ENCODE peak calls at places on chromosomes 13 and 19, in seven cellular contexts. One of them, this sample, is unnamed.

GRCh38 chr19:34985249-34986022 is 14.7 kb upstream of the GRAMD1A start:
- DNase-seq in NCI-H510A treated with DMSO at 0.1 percent for 48 hours: no peak
- DNase-seq in amniotic stem cell: no peak
- DNase-seq in hypothalamus: no peak
- DNase-seq in activated CD4-positive, alpha-beta T cell treated with anti-CD3 and anti-CD28 coated beads, Interleukin-2, amount 10 ng/mL, durations not matched to agents 7 days and 5 days: peak
- DNase-seq in stimulated activated CD8-positive, alpha-beta memory T cell treated with anti-CD3 and anti-CD28 coated beads, Interleukin-12 subunit alpha, Interleukin-12 subunit beta, amount 100 ng/mL, for 4 hours: no peak
- DNase-seq in adrenal gland: no peak
- DNase-seq in this sample: peak

GRCh38 chr19:10654610-10655456 is 687 bp downstream of the ILF3 start:
- DNase-seq in adrenal gland: peak
- DNase-seq in stimulated activated CD8-positive, alpha-beta memory T cell treated with anti-CD3 and anti-CD28 coated beads, Interleukin-12 subunit alpha, Interleukin-12 subunit beta, amount 100 ng/mL, for 4 hours: peak
- DNase-seq in hypothalamus: peak
- DNase-seq in amniotic stem cell: no peak
- DNase-seq in NCI-H510A treated with DMSO at 0.1 percent for 48 hours: peak
- DNase-seq in activated CD4-positive, alpha-beta T cell treated with anti-CD3 and anti-CD28 coated beads, Interleukin-2, amount 10 ng/mL, durations not matched to agents 7 days and 5 days: peak
- DNase-seq in this sample: peak

GRCh38 chr13:46479286-46479685 is 73.7 kb upstream of the LRCH1 start:
- DNase-seq in stimulated activated CD8-positive, alpha-beta memory T cell treated with anti-CD3 and anti-CD28 coated beads, Interleukin-12 subunit alpha, Interleukin-12 subunit beta, amount 100 ng/mL, for 4 hours: no peak
- DNase-seq in hypothalamus: no peak
- DNase-seq in activated CD4-positive, alpha-beta T cell treated with anti-CD3 and anti-CD28 coated beads, Interleukin-2, amount 10 ng/mL, durations not matched to agents 7 days and 5 days: no peak
- DNase-seq in NCI-H510A treated with DMSO at 0.1 percent for 48 hours: no peak
- DNase-seq in adrenal gland: no peak
- DNase-seq in amniotic stem cell: no peak
- DNase-seq in this sample: no peak

GRCh38 chr13:74675185-74675584 is 541.0 kb upstream of the KLF12 start:
- DNase-seq in amniotic stem cell: no peak
- DNase-seq in activated CD4-positive, alpha-beta T cell treated with anti-CD3 and anti-CD28 coated beads, Interleukin-2, amount 10 ng/mL, durations not matched to agents 7 days and 5 days: no peak
- DNase-seq in stimulated activated CD8-positive, alpha-beta memory T cell treated with anti-CD3 and anti-CD28 coated beads, Interleukin-12 subunit alpha, Interleukin-12 subunit beta, amount 100 ng/mL, for 4 hours: no peak
- DNase-seq in adrenal gland: no peak
- DNase-seq in NCI-H510A treated with DMSO at 0.1 percent for 48 hours: no peak
- DNase-seq in hypothalamus: no peak
- DNase-seq in this sample: no peak

GRCh38 chr19:49642488-49643035 is 553 bp downstream of the SCAF1 start:
- DNase-seq in NCI-H510A treated with DMSO at 0.1 percent for 48 hours: no peak
- DNase-seq in amniotic stem cell: no peak
- DNase-seq in adrenal gland: no peak
- DNase-seq in stimulated activated CD8-positive, alpha-beta memory T cell treated with anti-CD3 and anti-CD28 coated beads, Interleukin-12 subunit alpha, Interleukin-12 subunit beta, amount 100 ng/mL, for 4 hours: no peak
- DNase-seq in hypothalamus: no peak
- DNase-seq in activated CD4-positive, alpha-beta T cell treated with anti-CD3 and anti-CD28 coated beads, Interleukin-2, amount 10 ng/mL, durations not matched to agents 7 days and 5 days: no peak
- DNase-seq in this sample: peak

GRCh38 chr13:45162194-45162593 is 38.7 kb downstream of the KCTD4 start:
- DNase-seq in NCI-H510A treated with DMSO at 0.1 percent for 48 hours: no peak
- DNase-seq in stimulated activated CD8-positive, alpha-beta memory T cell treated with anti-CD3 and anti-CD28 coated beads, Interleukin-12 subunit alpha, Interleukin-12 subunit beta, amount 100 ng/mL, for 4 hours: no peak
- DNase-seq in amniotic stem cell: no peak
- DNase-seq in hypothalamus: no peak
- DNase-seq in adrenal gland: no peak
- DNase-seq in activated CD4-positive, alpha-beta T cell treated with anti-CD3 and anti-CD28 coated beads, Interleukin-2, amount 10 ng/mL, durations not matched to agents 7 days and 5 days: no peak
- DNase-seq in this sample: no peak

GRCh38 chr13:21040120-21040834 is 21.1 kb downstream of the LATS2 start:
- DNase-seq in adrenal gland: no peak
- DNase-seq in stimulated activated CD8-positive, alpha-beta memory T cell treated with anti-CD3 and anti-CD28 coated beads, Interleukin-12 subunit alpha, Interleukin-12 subunit beta, amount 100 ng/mL, for 4 hours: no peak
- DNase-seq in amniotic stem cell: no peak
- DNase-seq in hypothalamus: no peak
- DNase-seq in activated CD4-positive, alpha-beta T cell treated with anti-CD3 and anti-CD28 coated beads, Interleukin-2, amount 10 ng/mL, durations not matched to agents 7 days and 5 days: no peak
- DNase-seq in NCI-H510A treated with DMSO at 0.1 percent for 48 hours: no peak
- DNase-seq in this sample: no peak

GRCh38 chr19:3186377-3186688 is 603 bp downstream of the NCLN start:
- DNase-seq in activated CD4-positive, alpha-beta T cell treated with anti-CD3 and anti-CD28 coated beads, Interleukin-2, amount 10 ng/mL, durations not matched to agents 7 days and 5 days: peak
- DNase-seq in hypothalamus: no peak
- DNase-seq in NCI-H510A treated with DMSO at 0.1 percent for 48 hours: no peak
- DNase-seq in adrenal gland: no peak
- DNase-seq in stimulated activated CD8-positive, alpha-beta memory T cell treated with anti-CD3 and anti-CD28 coated beads, Interleukin-12 subunit alpha, Interleukin-12 subunit beta, amount 100 ng/mL, for 4 hours: no peak
- DNase-seq in amniotic stem cell: no peak
- DNase-seq in this sample: peak

GRCh38 chr13:110826861-110827672 is 87.8 kb downstream of the ANKRD10 start:
- DNase-seq in NCI-H510A treated with DMSO at 0.1 percent for 48 hours: no peak
- DNase-seq in stimulated activated CD8-positive, alpha-beta memory T cell treated with anti-CD3 and anti-CD28 coated beads, Interleukin-12 subunit alpha, Interleukin-12 subunit beta, amount 100 ng/mL, for 4 hours: no peak
- DNase-seq in amniotic stem cell: no peak
- DNase-seq in activated CD4-positive, alpha-beta T cell treated with anti-CD3 and anti-CD28 coated beads, Interleukin-2, amount 10 ng/mL, durations not matched to agents 7 days and 5 days: no peak
- DNase-seq in adrenal gland: peak
- DNase-seq in hypothalamus: peak
- DNase-seq in this sample: no peak

GRCh38 chr19:53388168-53388567 is 6.8 kb upstream of the ZNF765 start:
- DNase-seq in NCI-H510A treated with DMSO at 0.1 percent for 48 hours: no peak
- DNase-seq in stimulated activated CD8-positive, alpha-beta memory T cell treated with anti-CD3 and anti-CD28 coated beads, Interleukin-12 subunit alpha, Interleukin-12 subunit beta, amount 100 ng/mL, for 4 hours: no peak
- DNase-seq in adrenal gland: no peak
- DNase-seq in activated CD4-positive, alpha-beta T cell treated with anti-CD3 and anti-CD28 coated beads, Interleukin-2, amount 10 ng/mL, durations not matched to agents 7 days and 5 days: no peak
- DNase-seq in amniotic stem cell: no peak
- DNase-seq in hypothalamus: no peak
- DNase-seq in this sample: no peak

GRCh38 chr13:30423891-30424290 is 1.6 kb downstream of the UBE2L5 start:
- DNase-seq in NCI-H510A treated with DMSO at 0.1 percent for 48 hours: no peak
- DNase-seq in hypothalamus: no peak
- DNase-seq in stimulated activated CD8-positive, alpha-beta memory T cell treated with anti-CD3 and anti-CD28 coated beads, Interleukin-12 subunit alpha, Interleukin-12 subunit beta, amount 100 ng/mL, for 4 hours: no peak
- DNase-seq in amniotic stem cell: no peak
- DNase-seq in adrenal gland: no peak
- DNase-seq in activated CD4-positive, alpha-beta T cell treated with anti-CD3 and anti-CD28 coated beads, Interleukin-2, amount 10 ng/mL, durations not matched to agents 7 days and 5 days: no peak
- DNase-seq in this sample: no peak

GRCh38 chr19:17404015-17404414 is 1.4 kb downstream of the BST2 start:
- DNase-seq in activated CD4-positive, alpha-beta T cell treated with anti-CD3 and anti-CD28 coated beads, Interleukin-2, amount 10 ng/mL, durations not matched to agents 7 days and 5 days: no peak
- DNase-seq in amniotic stem cell: no peak
- DNase-seq in hypothalamus: no peak
- DNase-seq in NCI-H510A treated with DMSO at 0.1 percent for 48 hours: no peak
- DNase-seq in stimulated activated CD8-positive, alpha-beta memory T cell treated with anti-CD3 and anti-CD28 coated beads, Interleukin-12 subunit alpha, Interleukin-12 subunit beta, amount 100 ng/mL, for 4 hours: no peak
- DNase-seq in adrenal gland: peak
- DNase-seq in this sample: no peak

GRCh38 chr19:5259750-5260149 is 80.9 kb downstream of the PTPRS start:
- DNase-seq in activated CD4-positive, alpha-beta T cell treated with anti-CD3 and anti-CD28 coated beads, Interleukin-2, amount 10 ng/mL, durations not matched to agents 7 days and 5 days: no peak
- DNase-seq in NCI-H510A treated with DMSO at 0.1 percent for 48 hours: no peak
- DNase-seq in stimulated activated CD8-positive, alpha-beta memory T cell treated with anti-CD3 and anti-CD28 coated beads, Interleukin-12 subunit alpha, Interleukin-12 subunit beta, amount 100 ng/mL, for 4 hours: no peak
- DNase-seq in adrenal gland: no peak
- DNase-seq in hypothalamus: no peak
- DNase-seq in amniotic stem cell: no peak
- DNase-seq in this sample: no peak

GRCh38 chr13:33183431-33184130 is 102.0 kb downstream of the STARD13 start:
- DNase-seq in activated CD4-positive, alpha-beta T cell treated with anti-CD3 and anti-CD28 coated beads, Interleukin-2, amount 10 ng/mL, durations not matched to agents 7 days and 5 days: no peak
- DNase-seq in NCI-H510A treated with DMSO at 0.1 percent for 48 hours: no peak
- DNase-seq in hypothalamus: no peak
- DNase-seq in adrenal gland: no peak
- DNase-seq in stimulated activated CD8-positive, alpha-beta memory T cell treated with anti-CD3 and anti-CD28 coated beads, Interleukin-12 subunit alpha, Interleukin-12 subunit beta, amount 100 ng/mL, for 4 hours: no peak
- DNase-seq in amniotic stem cell: no peak
- DNase-seq in this sample: no peak

GRCh38 chr19:49340069-49340864 is 5.1 kb downstream of the CD37 start:
- DNase-seq in activated CD4-positive, alpha-beta T cell treated with anti-CD3 and anti-CD28 coated beads, Interleukin-2, amount 10 ng/mL, durations not matched to agents 7 days and 5 days: no peak
- DNase-seq in amniotic stem cell: no peak
- DNase-seq in hypothalamus: no peak
- DNase-seq in adrenal gland: peak
- DNase-seq in stimulated activated CD8-positive, alpha-beta memory T cell treated with anti-CD3 and anti-CD28 coated beads, Interleukin-12 subunit alpha, Interleukin-12 subunit beta, amount 100 ng/mL, for 4 hours: no peak
- DNase-seq in NCI-H510A treated with DMSO at 0.1 percent for 48 hours: no peak
- DNase-seq in this sample: peak

GRCh38 chr13:58991826-58992477 is 1171.8 kb downstream of the DIAPH3 start:
- DNase-seq in amniotic stem cell: no peak
- DNase-seq in activated CD4-positive, alpha-beta T cell treated with anti-CD3 and anti-CD28 coated beads, Interleukin-2, amount 10 ng/mL, durations not matched to agents 7 days and 5 days: no peak
- DNase-seq in hypothalamus: no peak
- DNase-seq in adrenal gland: no peak
- DNase-seq in NCI-H510A treated with DMSO at 0.1 percent for 48 hours: no peak
- DNase-seq in stimulated activated CD8-positive, alpha-beta memory T cell treated with anti-CD3 and anti-CD28 coated beads, Interleukin-12 subunit alpha, Interleukin-12 subunit beta, amount 100 ng/mL, for 4 hours: no peak
- DNase-seq in this sample: no peak

GRCh38 chr13:102582256-102582655 is 14.5 kb upstream of the TPP2 start:
- DNase-seq in NCI-H510A treated with DMSO at 0.1 percent for 48 hours: no peak
- DNase-seq in activated CD4-positive, alpha-beta T cell treated with anti-CD3 and anti-CD28 coated beads, Interleukin-2, amount 10 ng/mL, durations not matched to agents 7 days and 5 days: no peak
- DNase-seq in amniotic stem cell: no peak
- DNase-seq in stimulated activated CD8-positive, alpha-beta memory T cell treated with anti-CD3 and anti-CD28 coated beads, Interleukin-12 subunit alpha, Interleukin-12 subunit beta, amount 100 ng/mL, for 4 hours: no peak
- DNase-seq in adrenal gland: no peak
- DNase-seq in hypothalamus: no peak
- DNase-seq in this sample: no peak

GRCh38 chr13:96726651-96727050 is 267.6 kb downstream of the OXGR1 start:
- DNase-seq in activated CD4-positive, alpha-beta T cell treated with anti-CD3 and anti-CD28 coated beads, Interleukin-2, amount 10 ng/mL, durations not matched to agents 7 days and 5 days: no peak
- DNase-seq in hypothalamus: no peak
- DNase-seq in stimulated activated CD8-positive, alpha-beta memory T cell treated with anti-CD3 and anti-CD28 coated beads, Interleukin-12 subunit alpha, Interleukin-12 subunit beta, amount 100 ng/mL, for 4 hours: no peak
- DNase-seq in adrenal gland: no peak
- DNase-seq in amniotic stem cell: no peak
- DNase-seq in NCI-H510A treated with DMSO at 0.1 percent for 48 hours: no peak
- DNase-seq in this sample: no peak

GRCh38 chr19:54439174-54439851 is 9.7 kb upstream of the LENG8 start:
- DNase-seq in amniotic stem cell: no peak
- DNase-seq in NCI-H510A treated with DMSO at 0.1 percent for 48 hours: peak
- DNase-seq in hypothalamus: peak
- DNase-seq in stimulated activated CD8-positive, alpha-beta memory T cell treated with anti-CD3 and anti-CD28 coated beads, Interleukin-12 subunit alpha, Interleukin-12 subunit beta, amount 100 ng/mL, for 4 hours: no peak
- DNase-seq in activated CD4-positive, alpha-beta T cell treated with anti-CD3 and anti-CD28 coated beads, Interleukin-2, amount 10 ng/mL, durations not matched to agents 7 days and 5 days: peak
- DNase-seq in adrenal gland: no peak
- DNase-seq in this sample: peak

GRCh38 chr19:40530091-40530901 is 46.4 kb upstream of the SHKBP1 start:
- DNase-seq in amniotic stem cell: no peak
- DNase-seq in activated CD4-positive, alpha-beta T cell treated with anti-CD3 and anti-CD28 coated beads, Interleukin-2, amount 10 ng/mL, durations not matched to agents 7 days and 5 days: peak
- DNase-seq in stimulated activated CD8-positive, alpha-beta memory T cell treated with anti-CD3 and anti-CD28 coated beads, Interleukin-12 subunit alpha, Interleukin-12 subunit beta, amount 100 ng/mL, for 4 hours: no peak
- DNase-seq in hypothalamus: peak
- DNase-seq in adrenal gland: peak
- DNase-seq in NCI-H510A treated with DMSO at 0.1 percent for 48 hours: peak
- DNase-seq in this sample: peak

GRCh38 chr13:112725346-112726017 is 35.6 kb downstream of the ATP11A start:
- DNase-seq in amniotic stem cell: no peak
- DNase-seq in stimulated activated CD8-positive, alpha-beta memory T cell treated with anti-CD3 and anti-CD28 coated beads, Interleukin-12 subunit alpha, Interleukin-12 subunit beta, amount 100 ng/mL, for 4 hours: no peak
- DNase-seq in NCI-H510A treated with DMSO at 0.1 percent for 48 hours: peak
- DNase-seq in hypothalamus: no peak
- DNase-seq in activated CD4-positive, alpha-beta T cell treated with anti-CD3 and anti-CD28 coated beads, Interleukin-2, amount 10 ng/mL, durations not matched to agents 7 days and 5 days: peak
- DNase-seq in adrenal gland: peak
- DNase-seq in this sample: no peak

GRCh38 chr19:39193785-39194184 is 3.0 kb upstream of the NCCRP1 start:
- DNase-seq in stimulated activated CD8-positive, alpha-beta memory T cell treated with anti-CD3 and anti-CD28 coated beads, Interleukin-12 subunit alpha, Interleukin-12 subunit beta, amount 100 ng/mL, for 4 hours: no peak
- DNase-seq in hypothalamus: no peak
- DNase-seq in amniotic stem cell: no peak
- DNase-seq in NCI-H510A treated with DMSO at 0.1 percent for 48 hours: no peak
- DNase-seq in activated CD4-positive, alpha-beta T cell treated with anti-CD3 and anti-CD28 coated beads, Interleukin-2, amount 10 ng/mL, durations not matched to agents 7 days and 5 days: no peak
- DNase-seq in adrenal gland: no peak
- DNase-seq in this sample: no peak

GRCh38 chr19:4089400-4089908 is 22.8 kb upstream of the ZBTB7A start:
- DNase-seq in amniotic stem cell: no peak
- DNase-seq in stimulated activated CD8-positive, alpha-beta memory T cell treated with anti-CD3 and anti-CD28 coated beads, Interleukin-12 subunit alpha, Interleukin-12 subunit beta, amount 100 ng/mL, for 4 hours: peak
- DNase-seq in hypothalamus: no peak
- DNase-seq in activated CD4-positive, alpha-beta T cell treated with anti-CD3 and anti-CD28 coated beads, Interleukin-2, amount 10 ng/mL, durations not matched to agents 7 days and 5 days: peak
- DNase-seq in adrenal gland: no peak
- DNase-seq in NCI-H510A treated with DMSO at 0.1 percent for 48 hours: no peak
- DNase-seq in this sample: no peak

GRCh38 chr19:45779231-45780145 is 2.8 kb downstream of the DMPK start:
- DNase-seq in activated CD4-positive, alpha-beta T cell treated with anti-CD3 and anti-CD28 coated beads, Interleukin-2, amount 10 ng/mL, durations not matched to agents 7 days and 5 days: peak
- DNase-seq in stimulated activated CD8-positive, alpha-beta memory T cell treated with anti-CD3 and anti-CD28 coated beads, Interleukin-12 subunit alpha, Interleukin-12 subunit beta, amount 100 ng/mL, for 4 hours: peak
- DNase-seq in adrenal gland: peak
- DNase-seq in amniotic stem cell: no peak
- DNase-seq in hypothalamus: no peak
- DNase-seq in NCI-H510A treated with DMSO at 0.1 percent for 48 hours: no peak
- DNase-seq in this sample: peak

GRCh38 chr13:81639984-81640582 is 1299.2 kb upstream of the SPRY2 start:
- DNase-seq in amniotic stem cell: no peak
- DNase-seq in adrenal gland: no peak
- DNase-seq in activated CD4-positive, alpha-beta T cell treated with anti-CD3 and anti-CD28 coated beads, Interleukin-2, amount 10 ng/mL, durations not matched to agents 7 days and 5 days: no peak
- DNase-seq in hypothalamus: no peak
- DNase-seq in stimulated activated CD8-positive, alpha-beta memory T cell treated with anti-CD3 and anti-CD28 coated beads, Interleukin-12 subunit alpha, Interleukin-12 subunit beta, amount 100 ng/mL, for 4 hours: no peak
- DNase-seq in NCI-H510A treated with DMSO at 0.1 percent for 48 hours: peak
- DNase-seq in this sample: no peak

GRCh38 chr19:48565090-48565489 is 13.1 kb downstream of the SULT2B1 start:
- DNase-seq in amniotic stem cell: peak
- DNase-seq in activated CD4-positive, alpha-beta T cell treated with anti-CD3 and anti-CD28 coated beads, Interleukin-2, amount 10 ng/mL, durations not matched to agents 7 days and 5 days: no peak
- DNase-seq in hypothalamus: no peak
- DNase-seq in stimulated activated CD8-positive, alpha-beta memory T cell treated with anti-CD3 and anti-CD28 coated beads, Interleukin-12 subunit alpha, Interleukin-12 subunit beta, amount 100 ng/mL, for 4 hours: no peak
- DNase-seq in adrenal gland: no peak
- DNase-seq in NCI-H510A treated with DMSO at 0.1 percent for 48 hours: no peak
- DNase-seq in this sample: no peak

GRCh38 chr19:40756502-40757110 is 5.6 kb downstream of the SNRPA start:
- DNase-seq in NCI-H510A treated with DMSO at 0.1 percent for 48 hours: no peak
- DNase-seq in hypothalamus: no peak
- DNase-seq in activated CD4-positive, alpha-beta T cell treated with anti-CD3 and anti-CD28 coated beads, Interleukin-2, amount 10 ng/mL, durations not matched to agents 7 days and 5 days: no peak
- DNase-seq in amniotic stem cell: no peak
- DNase-seq in adrenal gland: no peak
- DNase-seq in stimulated activated CD8-positive, alpha-beta memory T cell treated with anti-CD3 and anti-CD28 coated beads, Interleukin-12 subunit alpha, Interleukin-12 subunit beta, amount 100 ng/mL, for 4 hours: no peak
- DNase-seq in this sample: no peak

GRCh38 chr19:50486823-50487515 is 10.3 kb upstream of the GARIN5A start:
- DNase-seq in amniotic stem cell: no peak
- DNase-seq in activated CD4-positive, alpha-beta T cell treated with anti-CD3 and anti-CD28 coated beads, Interleukin-2, amount 10 ng/mL, durations not matched to agents 7 days and 5 days: peak
- DNase-seq in adrenal gland: no peak
- DNase-seq in hypothalamus: peak
- DNase-seq in stimulated activated CD8-positive, alpha-beta memory T cell treated with anti-CD3 and anti-CD28 coated beads, Interleukin-12 subunit alpha, Interleukin-12 subunit beta, amount 100 ng/mL, for 4 hours: no peak
- DNase-seq in NCI-H510A treated with DMSO at 0.1 percent for 48 hours: no peak
- DNase-seq in this sample: peak

GRCh38 chr19:6501740-6502648 is at the start of gene TUBB4A:
- DNase-seq in stimulated activated CD8-positive, alpha-beta memory T cell treated with anti-CD3 and anti-CD28 coated beads, Interleukin-12 subunit alpha, Interleukin-12 subunit beta, amount 100 ng/mL, for 4 hours: peak
- DNase-seq in hypothalamus: peak
- DNase-seq in amniotic stem cell: no peak
- DNase-seq in adrenal gland: peak
- DNase-seq in activated CD4-positive, alpha-beta T cell treated with anti-CD3 and anti-CD28 coated beads, Interleukin-2, amount 10 ng/mL, durations not matched to agents 7 days and 5 days: peak
- DNase-seq in NCI-H510A treated with DMSO at 0.1 percent for 48 hours: no peak
- DNase-seq in this sample: no peak

GRCh38 chr19:9836021-9836420 is 903 bp downstream of the PIN1 start:
- DNase-seq in adrenal gland: no peak
- DNase-seq in hypothalamus: no peak
- DNase-seq in NCI-H510A treated with DMSO at 0.1 percent for 48 hours: no peak
- DNase-seq in amniotic stem cell: peak
- DNase-seq in activated CD4-positive, alpha-beta T cell treated with anti-CD3 and anti-CD28 coated beads, Interleukin-2, amount 10 ng/mL, durations not matched to agents 7 days and 5 days: no peak
- DNase-seq in stimulated activated CD8-positive, alpha-beta memory T cell treated with anti-CD3 and anti-CD28 coated beads, Interleukin-12 subunit alpha, Interleukin-12 subunit beta, amount 100 ng/mL, for 4 hours: no peak
- DNase-seq in this sample: peak

GRCh38 chr13:32530841-32531253 is 7.7 kb downstream of the N4BP2L2 start:
- DNase-seq in amniotic stem cell: peak
- DNase-seq in activated CD4-positive, alpha-beta T cell treated with anti-CD3 and anti-CD28 coated beads, Interleukin-2, amount 10 ng/mL, durations not matched to agents 7 days and 5 days: peak
- DNase-seq in stimulated activated CD8-positive, alpha-beta memory T cell treated with anti-CD3 and anti-CD28 coated beads, Interleukin-12 subunit alpha, Interleukin-12 subunit beta, amount 100 ng/mL, for 4 hours: no peak
- DNase-seq in adrenal gland: no peak
- DNase-seq in NCI-H510A treated with DMSO at 0.1 percent for 48 hours: no peak
- DNase-seq in hypothalamus: no peak
- DNase-seq in this sample: peak

GRCh38 chr13:27605610-27606200 is 14.6 kb downstream of the LNX2 start:
- DNase-seq in adrenal gland: no peak
- DNase-seq in activated CD4-positive, alpha-beta T cell treated with anti-CD3 and anti-CD28 coated beads, Interleukin-2, amount 10 ng/mL, durations not matched to agents 7 days and 5 days: no peak
- DNase-seq in stimulated activated CD8-positive, alpha-beta memory T cell treated with anti-CD3 and anti-CD28 coated beads, Interleukin-12 subunit alpha, Interleukin-12 subunit beta, amount 100 ng/mL, for 4 hours: no peak
- DNase-seq in amniotic stem cell: no peak
- DNase-seq in NCI-H510A treated with DMSO at 0.1 percent for 48 hours: no peak
- DNase-seq in hypothalamus: no peak
- DNase-seq in this sample: no peak

GRCh38 chr13:34591801-34592454 is 350.1 kb upstream of the NBEA start:
- DNase-seq in stimulated activated CD8-positive, alpha-beta memory T cell treated with anti-CD3 and anti-CD28 coated beads, Interleukin-12 subunit alpha, Interleukin-12 subunit beta, amount 100 ng/mL, for 4 hours: no peak
- DNase-seq in hypothalamus: no peak
- DNase-seq in activated CD4-positive, alpha-beta T cell treated with anti-CD3 and anti-CD28 coated beads, Interleukin-2, amount 10 ng/mL, durations not matched to agents 7 days and 5 days: no peak
- DNase-seq in NCI-H510A treated with DMSO at 0.1 percent for 48 hours: peak
- DNase-seq in amniotic stem cell: no peak
- DNase-seq in adrenal gland: no peak
- DNase-seq in this sample: no peak

GRCh38 chr13:36395280-36395679 is 37.0 kb upstream of the CCNA1 start:
- DNase-seq in stimulated activated CD8-positive, alpha-beta memory T cell treated with anti-CD3 and anti-CD28 coated beads, Interleukin-12 subunit alpha, Interleukin-12 subunit beta, amount 100 ng/mL, for 4 hours: no peak
- DNase-seq in amniotic stem cell: peak
- DNase-seq in NCI-H510A treated with DMSO at 0.1 percent for 48 hours: no peak
- DNase-seq in adrenal gland: no peak
- DNase-seq in hypothalamus: no peak
- DNase-seq in activated CD4-positive, alpha-beta T cell treated with anti-CD3 and anti-CD28 coated beads, Interleukin-2, amount 10 ng/mL, durations not matched to agents 7 days and 5 days: no peak
- DNase-seq in this sample: peak

GRCh38 chr13:95641961-95642621 is 2.4 kb downstream of the DZIP1 start:
- DNase-seq in activated CD4-positive, alpha-beta T cell treated with anti-CD3 and anti-CD28 coated beads, Interleukin-2, amount 10 ng/mL, durations not matched to agents 7 days and 5 days: no peak
- DNase-seq in NCI-H510A treated with DMSO at 0.1 percent for 48 hours: peak
- DNase-seq in adrenal gland: peak
- DNase-seq in stimulated activated CD8-positive, alpha-beta memory T cell treated with anti-CD3 and anti-CD28 coated beads, Interleukin-12 subunit alpha, Interleukin-12 subunit beta, amount 100 ng/mL, for 4 hours: no peak
- DNase-seq in amniotic stem cell: peak
- DNase-seq in hypothalamus: peak
- DNase-seq in this sample: peak

GRCh38 chr13:39767791-39768564 is 112.5 kb downstream of the COG6 start:
- DNase-seq in amniotic stem cell: no peak
- DNase-seq in hypothalamus: no peak
- DNase-seq in activated CD4-positive, alpha-beta T cell treated with anti-CD3 and anti-CD28 coated beads, Interleukin-2, amount 10 ng/mL, durations not matched to agents 7 days and 5 days: no peak
- DNase-seq in adrenal gland: no peak
- DNase-seq in NCI-H510A treated with DMSO at 0.1 percent for 48 hours: no peak
- DNase-seq in stimulated activated CD8-positive, alpha-beta memory T cell treated with anti-CD3 and anti-CD28 coated beads, Interleukin-12 subunit alpha, Interleukin-12 subunit beta, amount 100 ng/mL, for 4 hours: no peak
- DNase-seq in this sample: no peak

GRCh38 chr13:32135655-32136054 is 104.1 kb downstream of the FRY start:
- DNase-seq in adrenal gland: no peak
- DNase-seq in hypothalamus: no peak
- DNase-seq in amniotic stem cell: no peak
- DNase-seq in stimulated activated CD8-positive, alpha-beta memory T cell treated with anti-CD3 and anti-CD28 coated beads, Interleukin-12 subunit alpha, Interleukin-12 subunit beta, amount 100 ng/mL, for 4 hours: no peak
- DNase-seq in NCI-H510A treated with DMSO at 0.1 percent for 48 hours: no peak
- DNase-seq in activated CD4-positive, alpha-beta T cell treated with anti-CD3 and anti-CD28 coated beads, Interleukin-2, amount 10 ng/mL, durations not matched to agents 7 days and 5 days: no peak
- DNase-seq in this sample: no peak

GRCh38 chr13:99657848-99658265 is 156.6 kb downstream of the TM9SF2 start:
- DNase-seq in amniotic stem cell: no peak
- DNase-seq in adrenal gland: no peak
- DNase-seq in hypothalamus: peak
- DNase-seq in NCI-H510A treated with DMSO at 0.1 percent for 48 hours: peak
- DNase-seq in activated CD4-positive, alpha-beta T cell treated with anti-CD3 and anti-CD28 coated beads, Interleukin-2, amount 10 ng/mL, durations not matched to agents 7 days and 5 days: no peak
- DNase-seq in stimulated activated CD8-positive, alpha-beta memory T cell treated with anti-CD3 and anti-CD28 coated beads, Interleukin-12 subunit alpha, Interleukin-12 subunit beta, amount 100 ng/mL, for 4 hours: peak
- DNase-seq in this sample: peak

This sample was measured in lung microvascular endothelial cell.